ENCODE peak calls at places on chromosome 13, in nine cellular contexts. C, M, I, U, D, E, H, P and F are unnamed samples.
A peak's percentile ranks its signal among the peaks of the same experiment; 100 is the strongest.

GRCh38 chr13:40087021-40088002 is 431.9 kb downstream of the COG6 start:
- DNase-seq in C (no peak), M (no peak), I (no peak), U (no peak), D (no peak), E (no peak), H (no peak), P (no peak), F (no peak)

GRCh38 chr13:98999635-98999952 is 21.7 kb upstream of the DOCK9 start:
- DNase-seq in C (no peak), M (no peak), I (peak; percentile 64), U (no peak), D (no peak), E (no peak), H (no peak), P (no peak), F (no peak)

GRCh38 chr13:77737583-77738200 is 40.2 kb downstream of the SLAIN1 start:
- DNase-seq in C (no peak), M (no peak), I (no peak), U (no peak), D (no peak), E (no peak), H (no peak), P (no peak), F (no peak)

GRCh38 chr13:35499131-35500051 is 22.9 kb upstream of the MAB21L1 start:
- DNase-seq in C (no peak), M (no peak), I (no peak), U (no peak), D (no peak), E (no peak), H (no peak), P (no peak), F (no peak)

GRCh38 chr13:42524487-42525034 is 49.4 kb upstream of the TNFSF11 start:
- DNase-seq in C (no peak), M (no peak), I (peak; percentile 10), U (no peak), D (no peak), E (no peak), H (no peak), P (peak; percentile 90), F (peak; percentile 58)

GRCh38 chr13:100124265-100124664 is 35.4 kb downstream of the PCCA start:
- DNase-seq in C (no peak), M (no peak), I (peak; percentile 35), U (no peak), D (no peak), E (no peak), H (no peak), P (no peak), F (no peak)

GRCh38 chr13:92592757-92593156 is 633.9 kb upstream of the GPC6 start:
- DNase-seq in C (no peak), M (no peak), I (no peak), U (no peak), D (no peak), E (no peak), H (no peak), P (no peak), F (no peak)

GRCh38 chr13:72849571-72849970 is 67.6 kb downstream of the PIBF1 start:
- DNase-seq in C (no peak), M (no peak), I (peak; percentile 45), U (no peak), D (no peak), E (no peak), H (no peak), P (no peak), F (no peak)

GRCh38 chr13:114073881-114074551 is 58.4 kb downstream of the RASA3 start:
- DNase-seq in C (no peak), M (no peak), I (no peak), U (no peak), D (peak; percentile 24), E (no peak), H (no peak), P (no peak), F (no peak)